ENCODE peak calls at places on chromosomes 1 and 21, in eight cellular contexts. Q, R, Y, D, W, P, V and C are unnamed samples.

GRCh38 chr1:233639611-233640010 is 25.7 kb downstream of the KCNK1 start:
- DNase-seq in Q (no peak), R (no peak), Y (no peak), D (no peak), W (no peak), P (no peak), V (no peak), C (no peak)

GRCh38 chr1:53739109-53739681 is at the start of gene GLIS1:
- DNase-seq in Q (peak), R (no peak), Y (peak), D (peak), W (peak), P (no peak), V (peak), C (no peak)

GRCh38 chr1:147585640-147586383 is 44.5 kb downstream of the BCL9 start:
- DNase-seq in Q (no peak), R (no peak), Y (no peak), D (no peak), W (no peak), P (no peak), V (no peak), C (no peak)

GRCh38 chr1:176766779-176767178 is 303.8 kb downstream of the PAPPA2 start:
- DNase-seq in Q (no peak), R (no peak), Y (no peak), D (no peak), W (no peak), P (no peak), V (no peak), C (no peak)

GRCh38 chr1:167722152-167722869 is 529 bp downstream of the MPZL1 start:
- DNase-seq in Q (no peak), R (no peak), Y (peak), D (no peak), W (peak), P (no peak), V (peak), C (no peak)

GRCh38 chr1:3799976-3800685 is 3.8 kb upstream of the LRRC47 start:
- DNase-seq in Q (no peak), R (no peak), Y (no peak), D (no peak), W (no peak), P (no peak), V (no peak), C (no peak)

GRCh38 chr1:224205438-224205840 is 22.4 kb downstream of the DEGS1 start:
- DNase-seq in Q (no peak), R (no peak), Y (no peak), D (peak), W (no peak), P (peak), V (no peak), C (no peak)

GRCh38 chr1:225603538-225604354 is 49.2 kb downstream of the ENAH start:
- DNase-seq in Q (no peak), R (no peak), Y (no peak), D (peak), W (no peak), P (no peak), V (no peak), C (no peak)

GRCh38 chr1:115837386-115837761 is 3.6 kb downstream of the NHLH2 start:
- DNase-seq in Q (no peak), R (no peak), Y (no peak), D (no peak), W (no peak), P (no peak), V (no peak), C (no peak)

GRCh38 chr1:212125654-212126053 is 90.1 kb downstream of the DTL start:
- DNase-seq in Q (no peak), R (no peak), Y (no peak), D (no peak), W (no peak), P (no peak), V (no peak), C (no peak)

GRCh38 chr21:43268804-43269186 is 100.0 kb downstream of the CRYAA start:
- DNase-seq in Q (no peak), R (no peak), Y (no peak), D (no peak), W (no peak), P (no peak), V (no peak), C (no peak)

GRCh38 chr1:86739901-86740507 is 35.6 kb downstream of the SH3GLB1 start:
- DNase-seq in Q (no peak), R (no peak), Y (no peak), D (no peak), W (no peak), P (peak), V (no peak), C (no peak)

GRCh38 chr1:18110968-18111367 is 3.4 kb downstream of the IGSF21 start:
- DNase-seq in Q (peak), R (no peak), Y (no peak), D (no peak), W (no peak), P (no peak), V (no peak), C (no peak)

GRCh38 chr1:59738591-59739015 is 76.1 kb upstream of the HOOK1 start:
- DNase-seq in Q (no peak), R (no peak), Y (no peak), D (peak), W (no peak), P (no peak), V (no peak), C (no peak)

DNA sequence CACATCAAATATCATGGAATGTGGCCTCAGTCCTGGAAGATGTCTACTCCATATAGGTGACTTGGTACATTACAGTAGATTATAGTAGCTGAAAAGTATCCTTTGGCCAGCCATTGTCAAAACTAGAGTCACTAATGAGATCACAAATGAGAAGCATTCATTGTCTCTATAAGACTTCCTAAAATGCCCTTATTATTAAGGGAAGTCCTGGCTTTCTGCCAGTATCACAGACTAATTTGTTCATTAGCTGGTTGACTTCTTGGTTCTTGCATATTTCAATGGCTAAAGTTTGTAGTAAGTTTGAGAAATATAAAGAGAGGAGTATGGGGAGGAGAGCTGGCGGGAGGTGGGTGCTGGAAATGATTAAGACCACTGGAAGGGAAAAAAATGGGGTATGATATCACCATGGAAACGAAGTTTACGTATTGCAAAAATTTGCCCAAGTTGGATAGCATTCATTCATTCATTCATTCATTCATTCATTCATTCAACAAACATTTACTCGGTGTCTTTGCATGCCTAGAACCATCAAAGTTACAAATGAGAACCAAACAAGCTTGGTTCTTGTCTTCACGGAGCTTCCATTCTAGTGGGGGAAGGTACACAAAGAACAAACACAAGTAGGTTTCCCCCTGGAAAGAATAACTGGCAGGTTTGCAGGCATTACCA is 11.7 kb upstream of the B3GALNT2 start:
- DNase-seq in Q (no peak), R (no peak), Y (no peak), D (no peak), W (no peak), P (no peak), V (no peak), C (no peak)
- TF ChIP-seq CTCF in Q (no peak), R (no peak), Y (no peak), D (no peak), W (no peak), P (no peak), V (no peak), C (no peak)

GRCh38 chr1:170126691-170127090 is 19.1 kb upstream of the NTMT2 start:
- DNase-seq in Q (peak), R (no peak), Y (no peak), D (peak), W (no peak), P (peak), V (no peak), C (no peak)
- TF ChIP-seq CTCF in Q (no peak), R (no peak), Y (no peak), D (peak), W (no peak), P (peak), V (no peak), C (no peak)

GRCh38 chr1:68651115-68651514 is 154.2 kb upstream of the DEPDC1 start:
- DNase-seq in Q (no peak), R (no peak), Y (no peak), D (no peak), W (no peak), P (no peak), V (no peak), C (no peak)

GRCh38 chr1:68653882-68654281 is 157.0 kb upstream of the DEPDC1 start:
- DNase-seq in Q (no peak), R (no peak), Y (no peak), D (no peak), W (no peak), P (no peak), V (no peak), C (no peak)
- TF ChIP-seq CTCF in Q (no peak), R (no peak), Y (no peak), D (no peak), W (no peak), P (no peak), V (no peak), C (no peak)

GRCh38 chr1:119467219-119467618 is 39.8 kb upstream of the HSD3B1 start:
- DNase-seq in Q (no peak), R (no peak), Y (no peak), D (no peak), W (no peak), P (no peak), V (no peak), C (no peak)
- TF ChIP-seq CTCF in Q (no peak), R (no peak), Y (no peak), D (no peak), W (no peak), P (no peak), V (no peak), C (no peak)